ENCODE peak calls at places on chromosome 12, in four cellular contexts. Q, T, W and A are unnamed samples.

GRCh38 chr12:127401005-127401404 is 866.0 kb upstream of the TMEM132C start:
- DNase-seq in W (no peak), Q (no peak), T (no peak), A (no peak)

GRCh38 chr12:123267991-123268843 is 3.4 kb downstream of the CDK2AP1 start:
- DNase-seq in Q (peak), T (no peak), W (no peak), A (peak)

GRCh38 chr12:117100251-117100650 is 1.0 kb upstream of the TESC start:
- DNase-seq in W (no peak), Q (peak), T (no peak), A (no peak)

GRCh38 chr12:49865782-49866135 is 22.9 kb upstream of the BCDIN3D start:
- DNase-seq in Q (no peak), W (no peak), T (no peak), A (no peak)

GRCh38 chr12:109182041-109182839 is 65.9 kb downstream of the ACACB start:
- DNase-seq in W (no peak), T (no peak), Q (peak), A (no peak)

GRCh38 chr12:47797432-47797831 is 22.3 kb downstream of the HDAC7 start:
- DNase-seq in T (no peak), Q (no peak), W (no peak), A (peak)

GRCh38 chr12:46402451-46402850 is 29.9 kb upstream of the SLC38A2 start:
- DNase-seq in Q (peak), T (no peak), W (no peak), A (no peak)

GRCh38 chr12:80173465-80173864 is 74.1 kb downstream of the OTOGL start:
- DNase-seq in T (no peak), W (no peak), Q (no peak), A (no peak)

GRCh38 chr12:101607894-101608293 is 13.1 kb downstream of the MYBPC1 start:
- DNase-seq in W (no peak), T (no peak), Q (no peak), A (no peak)